ENCODE peak calls at places on chromosomes 6 and 20, in six cellular contexts. One of them, this sample, is unnamed. For H3K4me1, the result is how much of the 10 kb centered on the place peaks cover.

GRCh38 chr6:107711953-107712522 is 112.1 kb downstream of the SCML4 start:
- DNase-seq in psoas muscle: no peak
- DNase-seq in BE2C: no peak
- DNase-seq in transverse colon: no peak
- DNase-seq in ascending aorta: no peak
- DNase-seq in pancreas: no peak
- DNase-seq in this sample: no peak

GRCh38 chr20:52033313-52033712 is 158.3 kb downstream of the ZFP64 start:
- DNase-seq in pancreas: no peak
- DNase-seq in psoas muscle: no peak
- DNase-seq in ascending aorta: no peak
- DNase-seq in transverse colon: no peak
- DNase-seq in BE2C: no peak
- DNase-seq in this sample: no peak

GRCh38 chr20:19945732-19946670 is 71.2 kb upstream of the NAA20 start:
- DNase-seq in BE2C: no peak
- DNase-seq in ascending aorta: no peak
- DNase-seq in psoas muscle: no peak
- DNase-seq in pancreas: no peak
- DNase-seq in transverse colon: peak
- DNase-seq in this sample: no peak

GRCh38 chr20:33012327-33013189 is 5.1 kb downstream of the BPIFB2 start:
- DNase-seq in transverse colon: no peak
- DNase-seq in ascending aorta: no peak
- DNase-seq in psoas muscle: no peak
- DNase-seq in BE2C: no peak
- DNase-seq in pancreas: no peak
- DNase-seq in this sample: no peak

GRCh38 chr6:112188906-112189305 is 65.5 kb downstream of the LAMA4 start:
- DNase-seq in psoas muscle: no peak
- DNase-seq in pancreas: no peak
- DNase-seq in BE2C: no peak
- DNase-seq in transverse colon: no peak
- DNase-seq in ascending aorta: no peak
- DNase-seq in this sample: no peak

GRCh38 chr6:6148192-6148815 is 141.6 kb upstream of the NRN1 start:
- DNase-seq in transverse colon: no peak
- DNase-seq in ascending aorta: no peak
- DNase-seq in BE2C: no peak
- DNase-seq in psoas muscle: no peak
- DNase-seq in pancreas: no peak
- DNase-seq in this sample: no peak

GRCh38 chr6:40427196-40427595 is 160.0 kb downstream of the LRFN2 start:
- DNase-seq in psoas muscle: no peak
- DNase-seq in ascending aorta: no peak
- DNase-seq in pancreas: no peak
- DNase-seq in BE2C: no peak
- DNase-seq in transverse colon: no peak
- DNase-seq in this sample: no peak

GRCh38 chr6:40640591-40641293 is 53.6 kb upstream of the LRFN2 start:
- DNase-seq in ascending aorta: no peak
- DNase-seq in pancreas: no peak
- DNase-seq in BE2C: no peak
- DNase-seq in psoas muscle: no peak
- DNase-seq in transverse colon: no peak
- DNase-seq in this sample: no peak

GRCh38 chr6:158798311-158798710 is 20.9 kb downstream of the EZR start:
- DNase-seq in psoas muscle: no peak
- DNase-seq in transverse colon: peak
- DNase-seq in pancreas: no peak
- DNase-seq in BE2C: no peak
- DNase-seq in ascending aorta: no peak
- DNase-seq in this sample: no peak

GRCh38 chr6:41455410-41455809 is 90.8 kb upstream of the FOXP4 start:
- DNase-seq in ascending aorta: no peak
- DNase-seq in transverse colon: no peak
- DNase-seq in BE2C: no peak
- DNase-seq in pancreas: no peak
- DNase-seq in psoas muscle: no peak
- DNase-seq in this sample: no peak

GRCh38 chr6:170522565-170523183 is 30.4 kb downstream of the PSMB1 start:
- DNase-seq in pancreas: no peak
- DNase-seq in ascending aorta: no peak
- DNase-seq in psoas muscle: no peak
- DNase-seq in transverse colon: no peak
- DNase-seq in BE2C: peak
- DNase-seq in this sample: no peak

GRCh38 chr6:37934276-37934675 is 114.7 kb downstream of the ZFAND3 start:
- DNase-seq in transverse colon: no peak
- DNase-seq in BE2C: no peak
- DNase-seq in pancreas: no peak
- DNase-seq in ascending aorta: no peak
- DNase-seq in psoas muscle: no peak
- DNase-seq in this sample: no peak

GRCh38 chr6:35049885-35050284 is 91.3 kb downstream of the TCP11 start:
- DNase-seq in transverse colon: peak
- DNase-seq in ascending aorta: no peak
- DNase-seq in pancreas: no peak
- DNase-seq in BE2C: no peak
- DNase-seq in psoas muscle: peak
- DNase-seq in this sample: no peak

GRCh38 chr6:35049346-35049745 is 91.8 kb downstream of the TCP11 start:
- DNase-seq in transverse colon: no peak
- DNase-seq in ascending aorta: no peak
- DNase-seq in BE2C: no peak
- DNase-seq in pancreas: no peak
- DNase-seq in psoas muscle: no peak
- DNase-seq in this sample: peak

GRCh38 chr6:35047265-35048011 is 93.7 kb downstream of the TCP11 start:
- DNase-seq in BE2C: no peak
- DNase-seq in psoas muscle: no peak
- DNase-seq in pancreas: no peak
- DNase-seq in transverse colon: peak
- DNase-seq in ascending aorta: no peak
- DNase-seq in this sample: no peak

GRCh38 chr6:35048031-35048613 is 93.0 kb downstream of the TCP11 start:
- DNase-seq in psoas muscle: no peak
- DNase-seq in BE2C: no peak
- DNase-seq in ascending aorta: no peak
- DNase-seq in transverse colon: no peak
- DNase-seq in pancreas: no peak
- DNase-seq in this sample: peak

DNA sequence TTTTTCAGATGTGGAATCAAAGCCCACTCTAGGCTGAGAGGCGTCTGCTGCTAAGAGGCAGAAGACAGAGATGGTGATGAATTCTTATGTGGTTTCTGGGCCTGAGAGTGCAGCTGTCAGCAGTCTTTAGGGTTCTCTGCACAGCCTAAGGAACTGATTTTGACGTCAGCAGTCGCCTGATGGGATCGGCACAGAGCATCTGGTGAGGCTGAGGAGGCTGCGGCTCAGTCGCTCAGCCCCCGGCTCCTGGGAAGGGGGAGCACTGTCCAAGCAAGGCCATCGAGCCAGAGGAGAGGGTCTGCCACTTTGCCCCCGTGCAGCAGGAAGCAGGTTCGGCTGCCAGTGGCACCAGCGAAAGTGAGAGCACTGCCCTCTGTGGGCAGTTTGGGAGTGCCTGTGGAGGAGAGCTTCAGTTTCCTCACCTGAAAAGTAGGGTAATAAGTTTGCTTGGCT is 92.5 kb downstream of the TCP11 start:
- DNase-seq in ascending aorta: peak
- DNase-seq in transverse colon: peak
- DNase-seq in BE2C: no peak
- DNase-seq in psoas muscle: no peak
- DNase-seq in pancreas: peak
- DNase-seq in this sample: peak
- TF ChIP-seq CTCF in ascending aorta: peak
- TF ChIP-seq CTCF in transverse colon: peak
- TF ChIP-seq CTCF in BE2C: no peak
- TF ChIP-seq CTCF in psoas muscle: no peak
- TF ChIP-seq CTCF in pancreas: no peak
- TF ChIP-seq CTCF in this sample: no peak

GRCh38 chr6:24856954-24857670 is 58.4 kb upstream of the ARMH2 start:
- DNase-seq in psoas muscle: no peak
- DNase-seq in BE2C: no peak
- DNase-seq in ascending aorta: no peak
- DNase-seq in transverse colon: no peak
- DNase-seq in pancreas: no peak
- DNase-seq in this sample: no peak

GRCh38 chr6:24858154-24858801 is 59.6 kb upstream of the ARMH2 start:
- DNase-seq in ascending aorta: no peak
- DNase-seq in BE2C: no peak
- DNase-seq in transverse colon: peak
- DNase-seq in psoas muscle: no peak
- DNase-seq in pancreas: no peak
- DNase-seq in this sample: peak

GRCh38 chr6:24859608-24860007 is 60.9 kb upstream of the ARMH2 start:
- DNase-seq in ascending aorta: no peak
- DNase-seq in transverse colon: no peak
- DNase-seq in BE2C: no peak
- DNase-seq in psoas muscle: no peak
- DNase-seq in pancreas: no peak
- DNase-seq in this sample: no peak

GRCh38 chr6:24861934-24862333 is 63.2 kb upstream of the ARMH2 start:
- DNase-seq in psoas muscle: no peak
- DNase-seq in ascending aorta: no peak
- DNase-seq in transverse colon: no peak
- DNase-seq in pancreas: no peak
- DNase-seq in BE2C: no peak
- DNase-seq in this sample: peak

GRCh38 chr6:24859132-24859531 is 60.4 kb upstream of the ARMH2 start:
- DNase-seq in ascending aorta: no peak
- DNase-seq in transverse colon: no peak
- DNase-seq in pancreas: no peak
- DNase-seq in psoas muscle: no peak
- DNase-seq in BE2C: no peak
- DNase-seq in this sample: no peak
- H3K4me1 ChIP-seq in ascending aorta: under half
- H3K4me1 ChIP-seq in transverse colon: under half
- H3K4me1 ChIP-seq in pancreas: under half
- H3K4me1 ChIP-seq in psoas muscle: under half
- H3K4me1 ChIP-seq in BE2C: under half
- H3K4me1 ChIP-seq in this sample: under half

GRCh38 chr20:37564016-37564387 is 36.3 kb upstream of the BLCAP start:
- DNase-seq in pancreas: no peak
- DNase-seq in BE2C: no peak
- DNase-seq in transverse colon: no peak
- DNase-seq in psoas muscle: no peak
- DNase-seq in ascending aorta: no peak
- DNase-seq in this sample: no peak
- H3K4me3 ChIP-seq in pancreas: no peak
- H3K4me3 ChIP-seq in BE2C: no peak
- H3K4me3 ChIP-seq in transverse colon: no peak
- H3K4me3 ChIP-seq in psoas muscle: no peak
- H3K4me3 ChIP-seq in ascending aorta: no peak
- H3K4me3 ChIP-seq in this sample: no peak

GRCh38 chr6:157280153-157280552 is 43.2 kb downstream of the TMEM242 start:
- DNase-seq in transverse colon: no peak
- DNase-seq in psoas muscle: no peak
- DNase-seq in ascending aorta: no peak
- DNase-seq in BE2C: no peak
- DNase-seq in pancreas: no peak
- DNase-seq in this sample: no peak

GRCh38 chr6:157282279-157282678 is 41.0 kb downstream of the TMEM242 start:
- DNase-seq in psoas muscle: no peak
- DNase-seq in transverse colon: no peak
- DNase-seq in ascending aorta: no peak
- DNase-seq in BE2C: no peak
- DNase-seq in pancreas: no peak
- DNase-seq in this sample: no peak

GRCh38 chr6:157283330-157283898 is 39.9 kb downstream of the TMEM242 start:
- DNase-seq in BE2C: no peak
- DNase-seq in ascending aorta: no peak
- DNase-seq in transverse colon: no peak
- DNase-seq in psoas muscle: no peak
- DNase-seq in pancreas: no peak
- DNase-seq in this sample: no peak

GRCh38 chr6:157280947-157281346 is 42.4 kb downstream of the TMEM242 start:
- DNase-seq in transverse colon: no peak
- DNase-seq in psoas muscle: no peak
- DNase-seq in ascending aorta: no peak
- DNase-seq in BE2C: no peak
- DNase-seq in pancreas: no peak
- DNase-seq in this sample: no peak

GRCh38 chr6:157281570-157281969 is 41.7 kb downstream of the TMEM242 start:
- DNase-seq in ascending aorta: no peak
- DNase-seq in transverse colon: peak
- DNase-seq in BE2C: peak
- DNase-seq in psoas muscle: no peak
- DNase-seq in pancreas: no peak
- DNase-seq in this sample: peak
- TF ChIP-seq CTCF in ascending aorta: peak
- TF ChIP-seq CTCF in transverse colon: peak
- TF ChIP-seq CTCF in BE2C: peak
- TF ChIP-seq CTCF in psoas muscle: no peak
- TF ChIP-seq CTCF in pancreas: no peak
- TF ChIP-seq CTCF in this sample: peak

GRCh38 chr20:10436053-10436699 is 1.1 kb downstream of the SLX4IP start:
- DNase-seq in ascending aorta: no peak
- DNase-seq in pancreas: no peak
- DNase-seq in BE2C: no peak
- DNase-seq in transverse colon: no peak
- DNase-seq in psoas muscle: no peak
- DNase-seq in this sample: no peak
- H3K4me1 ChIP-seq in ascending aorta: under half
- H3K4me1 ChIP-seq in pancreas: under half
- H3K4me1 ChIP-seq in BE2C: under half
- H3K4me1 ChIP-seq in transverse colon: under half
- H3K4me1 ChIP-seq in psoas muscle: under half
- H3K4me1 ChIP-seq in this sample: under half

DNA sequence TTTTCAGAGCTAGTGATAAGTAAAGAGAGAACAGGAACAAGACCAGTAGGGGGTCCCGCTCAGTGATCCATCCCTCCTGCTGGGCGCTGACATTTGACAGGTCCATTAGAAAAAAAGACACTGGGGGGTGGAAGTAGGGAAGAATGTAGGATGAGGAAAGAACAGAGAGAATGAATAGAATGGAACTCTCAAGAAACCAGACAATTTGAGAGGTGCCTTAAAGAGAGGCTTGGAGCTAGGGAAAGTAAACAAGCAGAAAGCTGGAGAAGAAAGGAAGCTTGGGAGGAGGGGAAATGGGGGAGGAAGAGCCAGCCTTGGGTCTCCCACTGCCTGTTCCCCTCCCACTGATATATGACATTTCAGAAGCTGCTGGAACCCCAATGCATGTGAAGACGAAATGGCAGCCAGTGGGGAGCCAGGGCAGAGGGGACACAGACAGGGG is 8.4 kb downstream of the GABBR1 start:
- DNase-seq in BE2C: no peak
- DNase-seq in transverse colon: no peak
- DNase-seq in pancreas: no peak
- DNase-seq in psoas muscle: no peak
- DNase-seq in ascending aorta: no peak
- DNase-seq in this sample: no peak
- H3K4me3 ChIP-seq in BE2C: no peak
- H3K4me3 ChIP-seq in transverse colon: no peak
- H3K4me3 ChIP-seq in pancreas: no peak
- H3K4me3 ChIP-seq in psoas muscle: no peak
- H3K4me3 ChIP-seq in ascending aorta: no peak
- H3K4me3 ChIP-seq in this sample: no peak

GRCh38 chr20:22815584-22815983 is 219.5 kb upstream of the SSTR4 start:
- DNase-seq in transverse colon: no peak
- DNase-seq in BE2C: no peak
- DNase-seq in pancreas: no peak
- DNase-seq in psoas muscle: no peak
- DNase-seq in ascending aorta: no peak
- DNase-seq in this sample: no peak
- TF ChIP-seq CTCF in transverse colon: no peak
- TF ChIP-seq CTCF in BE2C: no peak
- TF ChIP-seq CTCF in pancreas: no peak
- TF ChIP-seq CTCF in psoas muscle: no peak
- TF ChIP-seq CTCF in ascending aorta: no peak
- TF ChIP-seq CTCF in this sample: no peak

GRCh38 chr6:53860511-53860910 is 65.7 kb downstream of the LRRC1 start:
- DNase-seq in ascending aorta: no peak
- DNase-seq in transverse colon: no peak
- DNase-seq in BE2C: no peak
- DNase-seq in psoas muscle: no peak
- DNase-seq in pancreas: no peak
- DNase-seq in this sample: no peak
- H3K4me1 ChIP-seq in ascending aorta: under half
- H3K4me1 ChIP-seq in transverse colon: under half
- H3K4me1 ChIP-seq in BE2C: under half
- H3K4me1 ChIP-seq in psoas muscle: under half
- H3K4me1 ChIP-seq in pancreas: under half
- H3K4me1 ChIP-seq in this sample: under half